ENCODE peak calls at places on chromosomes 12 and 14, in seven cellular contexts. X is fibroblast of lung, Q is pancreas, K is A673, Z is Peyer's patch, P is left ventricle myocardium inferior, L is AG04449. A is an unnamed sample.

GRCh38 chr14:21866479-21866878 is 192.9 kb upstream of the OR4E1 start:
- DNase-seq in X (no peak), Q (no peak), K (no peak), Z (no peak), P (no peak), L (no peak), A (no peak)

GRCh38 chr12:76030378-76031080 is 1.0 kb downstream of the PHLDA1 start:
- DNase-seq in X (peak; percentile 57), Q (peak; percentile 52), K (peak; percentile 25), Z (peak; percentile 62), P (peak; percentile 31), L (no peak), A (no peak)

GRCh38 chr12:105420659-105421240 is 90.3 kb downstream of the C12orf75 start:
- DNase-seq in X (peak; percentile 67), Q (peak; percentile 81), K (peak; percentile 71), Z (peak; percentile 57), P (peak; percentile 66), L (peak; percentile 33), A (peak; percentile 60)

GRCh38 chr14:105849933-105850626 is 323.7 kb downstream of the TMEM121 start:
- DNase-seq in X (no peak), Q (peak; percentile 4), K (no peak), Z (peak; percentile 24), P (no peak), L (no peak), A (no peak)

GRCh38 chr12:120367924-120368788 is 808 bp downstream of the MSI1 start:
- DNase-seq in X (peak; percentile 20), Q (no peak), K (no peak), Z (no peak), P (no peak), L (no peak), A (no peak)

GRCh38 chr14:98444077-98444476 is 827.9 kb downstream of the BCL11B start:
- DNase-seq in X (no peak), Q (no peak), K (no peak), Z (no peak), P (no peak), L (no peak), A (no peak)

GRCh38 chr12:130955238-130955816 is 1.6 kb downstream of the ADGRD1 start:
- DNase-seq in X (no peak), Q (no peak), K (no peak), Z (no peak), P (peak; percentile 38), L (no peak), A (no peak)

GRCh38 chr12:127230843-127231260 is 1036.1 kb upstream of the TMEM132C start:
- DNase-seq in X (peak; percentile 99), Q (no peak), K (peak; percentile 59), Z (no peak), P (no peak), L (peak; percentile 94), A (peak; percentile 64)

GRCh38 chr12:131242741-131243496 is 289.2 kb downstream of the ADGRD1 start:
- DNase-seq in X (no peak), Q (no peak), K (peak; percentile 52), Z (no peak), P (no peak), L (no peak), A (no peak)

GRCh38 chr12:94277426-94278000 is 129.1 kb downstream of the PLXNC1 start:
- DNase-seq in X (peak; percentile 27), Q (no peak), K (no peak), Z (no peak), P (no peak), L (no peak), A (no peak)

GRCh38 chr12:27852117-27852516 is 72.1 kb upstream of the MANSC4 start:
- DNase-seq in X (no peak), Q (no peak), K (no peak), Z (no peak), P (no peak), L (no peak), A (no peak)

GRCh38 chr12:56358836-56359532 is 923 bp downstream of the STAT2 start:
- DNase-seq in X (peak; percentile 85), Q (no peak), K (peak; percentile 25), Z (no peak), P (no peak), L (peak; percentile 62), A (peak; percentile 66)

GRCh38 chr12:131610891-131611290 is 100.0 kb upstream of the SFSWAP start:
- DNase-seq in X (no peak), Q (no peak), K (no peak), Z (no peak), P (no peak), L (no peak), A (no peak)

GRCh38 chr12:7019043-7019569 is 830 bp upstream of the LPCAT3 start:
- DNase-seq in X (peak; percentile 6), Q (no peak), K (peak; percentile 15), Z (no peak), P (no peak), L (no peak), A (no peak)

GRCh38 chr14:94748667-94749347 is 21.1 kb downstream of the GSC start:
- DNase-seq in X (no peak), Q (peak; percentile 55), K (peak; percentile 44), Z (no peak), P (no peak), L (no peak), A (no peak)
- TF ChIP-seq CTCF in X (peak; percentile 25), Q (peak; percentile 42), K (peak; percentile 76), Z (no peak), P (peak; percentile 60), L (peak; percentile 45), A (peak; percentile 28)

GRCh38 chr12:34338751-34339150 is 316.5 kb downstream of the ALG10 start:
- DNase-seq in X (no peak), Q (no peak), K (no peak), Z (no peak), P (no peak), L (no peak), A (no peak)

GRCh38 chr12:34341362-34341733 is 319.1 kb downstream of the ALG10 start:
- DNase-seq in X (no peak), Q (no peak), K (no peak), Z (no peak), P (no peak), L (no peak), A (no peak)

GRCh38 chr12:34339922-34340321 is 317.6 kb downstream of the ALG10 start:
- DNase-seq in X (no peak), Q (no peak), K (no peak), Z (no peak), P (no peak), L (no peak), A (no peak)

GRCh38 chr12:34342048-34342447 is 319.8 kb downstream of the ALG10 start:
- DNase-seq in X (no peak), Q (no peak), K (no peak), Z (no peak), P (no peak), L (no peak), A (no peak)

GRCh38 chr12:34340534-34341361 is 318.5 kb downstream of the ALG10 start:
- DNase-seq in X (no peak), Q (no peak), K (no peak), Z (no peak), P (no peak), L (no peak), A (no peak)
- H3K4me3 ChIP-seq in X (no peak overlapping the region), Q (no peak overlapping the region), K (no peak overlapping the region), Z (no peak overlapping the region), P (no peak overlapping the region), L (no peak overlapping the region), A (no peak overlapping the region)

DNA sequence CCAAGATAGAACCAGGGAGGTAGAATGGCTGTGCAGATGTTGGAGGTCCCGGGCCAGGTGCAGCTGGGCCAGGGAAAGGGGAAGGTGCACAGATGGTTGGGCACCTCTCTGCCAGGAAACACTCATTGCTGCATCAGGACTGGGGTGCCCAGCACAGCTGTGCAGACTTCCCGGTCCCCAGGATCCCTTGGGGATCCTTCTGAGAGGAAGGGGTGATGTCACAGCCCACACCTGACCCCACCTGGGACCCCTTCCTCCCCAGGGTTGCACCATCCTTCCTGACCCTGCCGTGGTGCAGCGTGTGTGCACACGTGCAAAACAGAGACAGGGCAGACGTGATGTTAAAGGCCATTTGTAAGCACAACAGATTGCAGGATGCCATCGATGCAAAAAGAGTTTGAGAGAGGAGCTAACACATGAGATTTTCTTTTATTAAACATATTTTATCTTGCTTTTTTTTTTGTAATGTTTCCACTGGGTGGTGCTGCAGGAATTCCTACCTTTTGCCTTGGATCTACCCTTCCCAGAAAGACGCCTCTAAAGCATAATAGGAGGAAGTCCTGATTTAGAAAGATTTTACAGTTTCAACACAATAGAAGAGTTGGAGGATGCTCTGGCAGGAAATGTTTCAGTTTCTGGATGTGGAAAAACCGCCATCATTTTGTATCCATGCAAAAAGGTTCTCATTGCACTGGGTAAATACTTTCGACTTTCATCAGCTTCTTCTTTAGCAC is 14.8 kb downstream of the ELK3 start:
- DNase-seq in X (no peak), Q (no peak), K (no peak), Z (no peak), P (no peak), L (no peak), A (no peak)
- TF ChIP-seq CTCF in X (peak; percentile 6), Q (no peak), K (peak; percentile 32), Z (no peak), P (peak; percentile 44), L (no peak), A (no peak)

GRCh38 chr12:14959126-14959440 is 2.3 kb downstream of the ARHGDIB start:
- DNase-seq in X (no peak), Q (no peak), K (no peak), Z (no peak), P (no peak), L (no peak), A (no peak)
- H3K4me3 ChIP-seq in X (no peak overlapping the region), Q (no peak overlapping the region), K (no peak overlapping the region), Z (peak overlapping the region; percentile 49), P (peak overlapping the region; percentile 66), L (no peak overlapping the region), A (no peak overlapping the region)

GRCh38 chr12:47795121-47795813 is 22.2 kb downstream of the SLC48A1 start:
- DNase-seq in X (no peak), Q (no peak), K (no peak), Z (no peak), P (no peak), L (no peak), A (no peak)
- TF ChIP-seq CTCF in X (no peak), Q (no peak), K (no peak), Z (no peak), P (no peak), L (no peak), A (no peak)

DNA sequence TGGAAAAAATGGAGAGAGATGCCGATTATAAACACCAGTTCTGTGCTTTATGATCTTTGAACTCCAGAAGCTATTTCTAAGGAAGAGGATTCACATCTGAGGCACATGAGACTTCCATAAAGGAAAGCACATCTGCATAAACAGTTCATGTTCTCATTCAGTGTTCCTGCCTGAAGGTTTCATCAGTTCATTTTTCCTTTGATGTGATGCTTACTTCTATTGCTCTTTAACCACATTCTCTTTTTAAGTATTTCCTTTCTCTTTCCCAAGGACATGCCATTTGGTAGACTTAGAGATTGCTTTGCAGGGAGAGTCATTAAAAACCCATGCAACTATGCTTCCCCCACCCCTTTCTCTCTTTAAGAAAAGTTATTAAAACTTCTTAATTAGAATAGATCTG is 387.0 kb upstream of the FLRT2 start:
- DNase-seq in X (no peak), Q (no peak), K (no peak), Z (no peak), P (no peak), L (no peak), A (no peak)
- H3K4me3 ChIP-seq in X (no peak overlapping the region), Q (no peak overlapping the region), K (no peak overlapping the region), Z (no peak overlapping the region), P (no peak overlapping the region), L (no peak overlapping the region), A (no peak overlapping the region)

A was measured in HFF-Myc.